ENCODE peak calls at places on chromosomes 3 and 15, in six cellular contexts. W, X, G, U, V and J are unnamed samples. For H3K4me1, the result is how much of the 10 kb centered on the place peaks cover.

GRCh38 chr3:107740992-107741896 is 218.5 kb downstream of the BBX start:
- DNase-seq in W (peak), X (peak), G (no peak), U (no peak), V (peak), J (peak)

GRCh38 chr15:51085764-51086163 is 8.9 kb downstream of the TNFAIP8L3 start:
- DNase-seq in W (peak), X (no peak), G (no peak), U (no peak), V (no peak), J (no peak)

GRCh38 chr15:84099181-84099580 is 136.4 kb upstream of the GOLGA6L4 start:
- DNase-seq in W (no peak), X (peak), G (no peak), U (no peak), V (no peak), J (no peak)

GRCh38 chr15:42483677-42484076 is 7.3 kb downstream of the ZNF106 start:
- DNase-seq in W (no peak), X (no peak), G (no peak), U (no peak), V (no peak), J (no peak)

GRCh38 chr3:44468572-44469520 is 8.6 kb downstream of the ZNF445 start:
- DNase-seq in W (peak), X (peak), G (no peak), U (peak), V (peak), J (peak)

GRCh38 chr3:141152801-141153678 is 78.6 kb upstream of the PXYLP1 start:
- DNase-seq in W (no peak), X (no peak), G (no peak), U (no peak), V (peak), J (no peak)

GRCh38 chr15:63256433-63256884 is 20.9 kb upstream of the APH1B start:
- DNase-seq in W (peak), X (peak), G (peak), U (no peak), V (peak), J (peak)

GRCh38 chr15:100338971-100339444 is 2.8 kb downstream of the ADAMTS17 start:
- DNase-seq in W (peak), X (no peak), G (peak), U (peak), V (peak), J (peak)

GRCh38 chr3:4834403-4834866 is 144.8 kb upstream of the BHLHE40 start:
- DNase-seq in W (peak), X (peak), G (no peak), U (no peak), V (no peak), J (no peak)

GRCh38 chr15:92625297-92625980 is 30.1 kb downstream of the FAM174B start:
- DNase-seq in W (peak), X (peak), G (no peak), U (no peak), V (peak), J (no peak)

GRCh38 chr3:195064300-195064931 is 206.5 kb downstream of the XXYLT1 start:
- DNase-seq in W (peak), X (no peak), G (no peak), U (no peak), V (no peak), J (no peak)

GRCh38 chr3:184235381-184236032 is 6.1 kb downstream of the VWA5B2 start:
- DNase-seq in W (no peak), X (no peak), G (no peak), U (no peak), V (no peak), J (no peak)

GRCh38 chr3:172259726-172260248 is 188.5 kb downstream of the GHSR start:
- DNase-seq in W (no peak), X (no peak), G (no peak), U (no peak), V (peak), J (no peak)

GRCh38 chr3:133892546-133893231 is 3.0 kb downstream of the RAB6B start:
- DNase-seq in W (no peak), X (no peak), G (no peak), U (peak), V (no peak), J (no peak)

GRCh38 chr3:133895208-133896001 is at the start of gene RAB6B:
- DNase-seq in W (peak), X (peak), G (peak), U (peak), V (peak), J (peak)

GRCh38 chr3:133894334-133895207 is 1.1 kb downstream of the RAB6B start:
- DNase-seq in W (no peak), X (no peak), G (no peak), U (peak), V (peak), J (peak)

GRCh38 chr3:133891662-133892389 is 3.9 kb downstream of the RAB6B start:
- DNase-seq in W (no peak), X (no peak), G (no peak), U (peak), V (peak), J (no peak)

GRCh38 chr3:133893683-133894333 is 1.9 kb downstream of the RAB6B start:
- DNase-seq in W (no peak), X (no peak), G (no peak), U (peak), V (no peak), J (no peak)
- H3K4me3 ChIP-seq in W (no peak), X (no peak), G (no peak), U (peak), V (no peak), J (no peak)

GRCh38 chr15:68278345-68279217 is 1.0 kb downstream of the FEM1B start:
- DNase-seq in W (peak), X (peak), G (no peak), U (no peak), V (peak), J (peak)

GRCh38 chr15:68283401-68283800 is 5.9 kb downstream of the FEM1B start:
- DNase-seq in W (no peak), X (no peak), G (no peak), U (no peak), V (no peak), J (no peak)

GRCh38 chr15:68279218-68279533 is 1.6 kb downstream of the FEM1B start:
- DNase-seq in W (no peak), X (no peak), G (no peak), U (no peak), V (no peak), J (no peak)

GRCh38 chr15:68279779-68280745 is 2.5 kb downstream of the FEM1B start:
- DNase-seq in W (no peak), X (no peak), G (no peak), U (no peak), V (no peak), J (peak)

DNA sequence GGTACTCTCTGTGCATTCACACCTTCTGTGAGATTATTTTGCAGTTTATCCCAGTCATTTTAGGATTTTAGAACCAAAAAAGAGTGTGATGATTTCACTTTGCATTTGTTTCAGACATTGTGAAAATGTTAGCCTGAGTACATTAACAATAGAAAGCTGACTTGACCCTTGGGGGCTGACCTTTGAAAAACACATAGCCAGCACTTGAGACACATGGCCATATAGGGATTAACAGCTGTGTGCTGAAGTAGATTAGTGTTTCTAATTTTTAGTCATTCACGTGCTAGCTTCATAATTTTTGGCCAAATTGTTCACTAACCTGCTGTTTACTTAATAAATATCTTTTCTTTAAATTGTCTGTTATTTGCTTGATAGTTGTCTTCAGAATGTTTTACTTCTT is 3.5 kb downstream of the FEM1B start:
- DNase-seq in W (no peak), X (no peak), G (no peak), U (no peak), V (no peak), J (no peak)
- H3K4me1 ChIP-seq in W (under half), X (under half), G (under half), U (under half), V (under half), J (under half)

GRCh38 chr3:11642455-11643162 is 1.1 kb downstream of the VGLL4 start:
- DNase-seq in W (peak), X (peak), G (peak), U (peak), V (no peak), J (peak)

GRCh38 chr3:11643212-11644087 is at the start of gene VGLL4:
- DNase-seq in W (peak), X (peak), G (peak), U (peak), V (peak), J (peak)

GRCh38 chr3:11640009-11640673 is 3.6 kb downstream of the VGLL4 start:
- DNase-seq in W (peak), X (no peak), G (no peak), U (no peak), V (no peak), J (no peak)

GRCh38 chr3:11641683-11642407 is 1.9 kb downstream of the VGLL4 start:
- DNase-seq in W (peak), X (peak), G (no peak), U (no peak), V (no peak), J (peak)

DNA sequence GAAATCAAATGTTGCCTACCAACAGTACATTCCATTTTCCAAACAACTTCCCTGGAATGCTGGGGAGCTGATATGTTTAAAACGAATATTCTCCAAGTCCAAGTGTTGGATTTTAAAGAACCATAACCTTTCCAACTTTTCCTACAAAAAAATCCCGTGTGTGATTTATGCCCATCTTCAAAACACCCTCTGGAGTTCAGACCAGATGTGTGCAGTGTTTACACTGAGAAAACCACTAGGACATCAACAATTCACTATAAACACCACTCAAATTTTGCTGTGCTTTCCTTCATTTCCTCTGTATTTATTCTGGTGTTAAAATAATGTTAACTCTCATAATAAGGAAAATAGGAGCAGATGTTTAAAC is 2.4 kb downstream of the VGLL4 start:
- DNase-seq in W (peak), X (peak), G (no peak), U (no peak), V (no peak), J (no peak)
- H3K18ac ChIP-seq in W (peak), X (no peak), G (no peak), U (no peak), V (no peak), J (no peak)

GRCh38 chr3:45914362-45915077 is 28.2 kb downstream of the CCR9 start:
- DNase-seq in W (no peak), X (no peak), G (no peak), U (no peak), V (no peak), J (no peak)

GRCh38 chr3:45915518-45916231 is 27.6 kb upstream of the CXCR6 start:
- DNase-seq in W (peak), X (peak), G (no peak), U (no peak), V (peak), J (peak)

GRCh38 chr3:45912435-45912834 is 26.1 kb downstream of the CCR9 start:
- DNase-seq in W (no peak), X (no peak), G (no peak), U (no peak), V (no peak), J (no peak)

GRCh38 chr3:45917146-45917885 is 25.9 kb upstream of the CXCR6 start:
- DNase-seq in W (no peak), X (no peak), G (no peak), U (no peak), V (no peak), J (no peak)

DNA sequence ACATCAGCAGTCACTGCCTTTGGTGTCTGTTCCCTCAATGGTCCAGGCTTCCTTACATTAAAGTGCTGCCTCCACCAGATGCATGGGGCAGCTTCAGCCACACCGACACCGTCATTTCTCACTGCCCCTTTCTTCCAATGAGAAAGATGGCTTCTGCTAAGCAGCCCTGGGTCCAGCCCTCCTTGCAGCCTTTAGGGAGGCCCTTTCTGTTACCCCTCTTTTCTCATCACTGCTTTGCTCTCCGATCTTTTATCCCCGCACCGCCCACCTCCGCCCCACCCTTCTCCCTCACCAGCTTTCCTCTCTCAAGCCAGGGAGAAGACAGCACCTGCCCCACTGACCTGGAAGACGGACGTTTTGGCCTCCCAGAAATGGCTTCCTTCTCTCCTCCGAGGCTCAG is 28.2 kb upstream of the CXCR6 start:
- DNase-seq in W (no peak), X (no peak), G (no peak), U (no peak), V (no peak), J (no peak)
- H3K4me3 ChIP-seq in W (no peak), X (no peak), G (no peak), U (no peak), V (no peak), J (no peak)

DNA sequence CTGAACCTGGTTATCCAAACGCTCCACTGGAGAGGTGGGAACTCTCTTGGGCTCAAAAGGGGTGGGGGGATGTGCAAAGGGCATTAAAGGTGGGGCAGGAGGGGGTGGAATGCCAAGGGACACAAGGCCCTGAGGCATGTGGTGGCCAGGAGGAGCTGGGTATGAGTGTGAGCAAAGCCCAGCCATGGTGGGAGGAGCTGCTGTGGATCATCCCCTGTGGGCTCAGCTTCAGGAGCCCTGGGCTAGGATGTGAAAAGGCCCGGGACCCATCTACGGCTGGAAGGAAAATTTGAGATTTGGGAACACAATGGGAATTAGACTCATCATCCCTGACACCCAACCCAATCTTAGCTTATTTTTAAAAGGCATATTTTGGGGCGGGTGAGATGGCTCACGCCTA is 33.3 kb downstream of the MGLL start:
- DNase-seq in W (no peak), X (no peak), G (no peak), U (no peak), V (no peak), J (no peak)
- H3K4me1 ChIP-seq in W (under half), X (half or more), G (under half), U (under half), V (under half), J (under half)

GRCh38 chr15:89087830-89088604 is at the start of gene ABHD2:
- DNase-seq in W (peak), X (peak), G (peak), U (peak), V (peak), J (peak)
- H3K18ac ChIP-seq in W (peak), X (peak), G (peak), U (peak), V (peak), J (no peak)

GRCh38 chr15:68874788-68875187 is 54.1 kb upstream of the ANP32A start:
- DNase-seq in W (no peak), X (no peak), G (no peak), U (no peak), V (peak), J (peak)

GRCh38 chr15:68880382-68880781 is 49.9 kb upstream of the SPESP1 start:
- DNase-seq in W (no peak), X (no peak), G (no peak), U (no peak), V (no peak), J (no peak)

GRCh38 chr15:68877626-68878025 is 52.7 kb upstream of the SPESP1 start:
- DNase-seq in W (no peak), X (no peak), G (no peak), U (no peak), V (no peak), J (no peak)

GRCh38 chr15:68871507-68871906 is 50.8 kb upstream of the ANP32A start:
- DNase-seq in W (no peak), X (no peak), G (no peak), U (no peak), V (no peak), J (no peak)

DNA sequence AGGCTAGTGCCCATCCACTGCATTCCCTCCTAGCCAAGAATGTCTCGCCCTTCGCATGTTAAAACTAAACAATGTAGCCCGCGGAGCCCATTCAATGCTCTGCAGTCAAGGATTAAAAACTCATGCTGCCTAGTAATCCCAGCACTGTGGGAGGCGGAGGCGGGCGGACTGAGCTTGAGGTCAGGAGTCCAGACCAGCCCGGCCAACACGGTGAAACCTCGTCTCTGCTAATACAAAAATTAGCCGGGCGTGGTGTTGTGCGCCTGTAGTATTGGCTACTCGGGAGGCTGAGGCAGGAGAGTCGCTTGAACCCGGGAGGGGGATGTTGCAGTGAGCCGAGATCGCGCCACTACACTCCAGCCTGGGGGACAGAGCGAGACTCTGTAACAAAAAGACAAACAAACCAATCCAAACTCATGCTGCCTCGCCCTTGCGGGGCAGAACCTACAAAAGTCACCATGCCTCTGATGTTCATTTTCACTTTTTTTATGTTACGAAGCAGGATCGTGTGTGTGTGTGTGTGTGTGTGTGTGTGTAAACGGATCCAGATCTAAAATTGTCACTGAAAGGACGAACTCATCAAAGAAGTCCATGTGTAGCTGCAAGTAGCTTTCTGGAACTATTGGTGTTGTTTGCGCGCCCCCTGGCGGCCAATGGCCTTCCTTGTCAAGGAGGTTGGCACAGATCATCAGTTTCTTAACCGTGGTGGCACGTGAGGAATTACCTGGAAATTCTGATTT is 54.8 kb upstream of the SPESP1 start:
- DNase-seq in W (peak), X (peak), G (peak), U (peak), V (peak), J (peak)
- H3K4me3 ChIP-seq in W (peak), X (peak), G (peak), U (peak), V (no peak), J (peak)